ENCODE peak calls at places on chromosomes 12 and 14, in nine cellular contexts. N, F, B, Y, G, V, J, R and W are unnamed samples. For H3K36me3, the result is how much of the 10 kb centered on the place peaks cover.

GRCh38 chr12:111405856-111406473 is at the start of gene SH2B3:
- DNase-seq in G (no peak), Y (peak), F (no peak), R (no peak), V (peak), J (no peak), N (peak), B (no peak), W (peak)

GRCh38 chr12:52805000-52805399 is 8.9 kb downstream of the KRT4 start:
- DNase-seq in Y (no peak), V (no peak), G (no peak), B (no peak), J (no peak), N (no peak), R (no peak), F (no peak), W (no peak)

GRCh38 chr12:80053048-80053790 is 46.1 kb upstream of the OTOGL start:
- DNase-seq in F (no peak), G (peak), B (peak), J (peak), R (peak), V (no peak), Y (peak), N (no peak), W (no peak)

GRCh38 chr12:127984386-127985055 is 282.4 kb upstream of the TMEM132C start:
- DNase-seq in N (no peak), F (no peak), Y (peak), G (no peak), V (no peak), B (peak), R (no peak), J (no peak), W (no peak)

GRCh38 chr14:68508581-68508980 is 284.3 kb downstream of the ZFP36L1 start:
- DNase-seq in J (no peak), F (no peak), Y (no peak), V (no peak), R (no peak), B (no peak), G (no peak), N (no peak), W (no peak)

GRCh38 chr12:125166046-125166445 is 100.8 kb downstream of the AACS start:
- DNase-seq in B (no peak), N (no peak), J (no peak), G (no peak), V (no peak), Y (peak), R (no peak), F (no peak), W (no peak)

GRCh38 chr12:2390850-2391390 is 338.1 kb downstream of the CACNA1C start:
- DNase-seq in V (no peak), F (no peak), B (no peak), N (no peak), J (no peak), G (no peak), R (no peak), Y (no peak), W (no peak)

GRCh38 chr14:83463500-83464098 is 1929.9 kb upstream of the SEL1L start:
- DNase-seq in R (peak), V (peak), J (peak), B (peak), Y (peak), N (no peak), F (no peak), G (peak), W (no peak)

GRCh38 chr14:49550284-49551184 is 35.6 kb downstream of the RPS29 start:
- DNase-seq in J (peak), R (no peak), Y (peak), N (no peak), F (no peak), B (peak), G (no peak), V (peak), W (no peak)

GRCh38 chr12:107679346-107679745 is 6.3 kb upstream of the PWP1 start:
- DNase-seq in F (no peak), B (no peak), N (no peak), G (no peak), V (no peak), Y (no peak), J (no peak), R (no peak), W (no peak)

GRCh38 chr12:39723831-39724230 is 104.2 kb upstream of the ABCD2 start:
- DNase-seq in B (peak), G (peak), F (no peak), V (no peak), R (no peak), N (no peak), J (peak), Y (peak), W (no peak)

GRCh38 chr12:120468271-120468845 is 1.2 kb downstream of the SRSF9 start:
- DNase-seq in F (no peak), G (peak), J (peak), R (peak), V (no peak), N (no peak), B (peak), Y (peak), W (no peak)

GRCh38 chr14:99159341-99160340 is 112.4 kb downstream of the BCL11B start:
- DNase-seq in F (no peak), N (no peak), G (no peak), B (no peak), Y (no peak), J (no peak), V (no peak), R (no peak), W (no peak)

GRCh38 chr14:93970967-93971634 is 5.3 kb downstream of the ASB2 start:
- DNase-seq in Y (no peak), B (no peak), N (no peak), G (no peak), J (no peak), V (no peak), F (no peak), R (no peak), W (no peak)

GRCh38 chr14:35391388-35391710 is 13.2 kb downstream of the NFKBIA start:
- DNase-seq in N (no peak), B (no peak), F (no peak), R (no peak), Y (no peak), J (no peak), G (no peak), V (no peak), W (no peak)

GRCh38 chr14:68608235-68608962 is 184.5 kb downstream of the ZFP36L1 start:
- DNase-seq in R (peak), B (no peak), V (no peak), G (peak), J (no peak), F (no peak), N (no peak), Y (no peak), W (no peak)

DNA sequence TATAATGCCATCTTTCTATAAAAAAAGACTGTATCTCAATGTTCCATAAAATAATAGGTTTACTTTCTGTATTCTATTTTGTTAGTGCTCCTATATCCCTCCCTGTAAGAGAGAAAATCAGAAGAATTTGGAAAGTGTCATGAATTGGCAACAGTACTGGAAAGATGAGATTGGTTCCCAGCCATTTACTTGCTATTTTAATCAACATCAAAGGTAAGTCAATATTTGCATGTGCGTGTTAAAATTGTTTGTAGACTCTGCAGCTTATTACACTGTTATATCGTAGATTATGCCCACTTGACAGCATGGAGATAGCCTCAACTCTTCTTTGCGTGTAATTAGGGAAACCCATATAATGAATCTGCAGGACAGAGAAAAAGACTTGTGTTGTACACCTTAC is 34.0 kb downstream of the KCNMB4 start:
- DNase-seq in B (no peak), N (no peak), V (no peak), F (no peak), G (no peak), Y (no peak), R (no peak), J (no peak), W (no peak)
- H3K36me3 ChIP-seq in B (under half), N (under half), V (under half), F (under half), G (under half), Y (under half), R (under half), J (under half), W (under half)

GRCh38 chr12:49541140-49541861 is 2.5 kb downstream of the KCNH3 start:
- DNase-seq in F (no peak), N (no peak), B (no peak), V (no peak), J (no peak), G (no peak), R (no peak), Y (no peak), W (no peak)

GRCh38 chr12:49537709-49538601 is 875 bp upstream of the KCNH3 start:
- DNase-seq in N (peak), G (no peak), J (no peak), R (no peak), V (no peak), F (no peak), B (peak), Y (peak), W (no peak)

GRCh38 chr12:49538740-49539403 is at the start of gene KCNH3:
- DNase-seq in R (peak), N (peak), V (peak), G (peak), Y (peak), F (no peak), J (peak), B (peak), W (peak)

GRCh38 chr12:49540229-49541139 is 1.7 kb downstream of the KCNH3 start:
- DNase-seq in N (no peak), B (no peak), G (no peak), R (no peak), Y (peak), J (no peak), F (no peak), V (no peak), W (no peak)

GRCh38 chr12:49539406-49540228 is 787 bp downstream of the KCNH3 start:
- DNase-seq in Y (no peak), V (no peak), B (no peak), N (no peak), R (no peak), G (no peak), J (no peak), F (no peak), W (no peak)
- H3K4me3 ChIP-seq in Y (no peak), V (no peak), B (no peak), N (peak), R (no peak), G (no peak), J (no peak), F (no peak), W (peak)

GRCh38 chr12:113239811-113240331 is 18.6 kb downstream of the TPCN1 start:
- DNase-seq in Y (no peak), G (no peak), N (no peak), V (no peak), J (no peak), R (no peak), B (no peak), F (no peak), W (no peak)
- H3K36me3 ChIP-seq in Y (under half), G (under half), N (under half), V (under half), J (under half), R (under half), B (under half), F (under half), W (under half)

GRCh38 chr14:71556730-71557129 is 375.5 kb upstream of the RGS6 start:
- DNase-seq in J (no peak), B (no peak), Y (no peak), N (no peak), R (no peak), G (no peak), F (no peak), V (no peak), W (no peak)

GRCh38 chr14:71553779-71554178 is 378.4 kb upstream of the RGS6 start:
- DNase-seq in J (no peak), G (no peak), F (no peak), N (no peak), R (no peak), V (no peak), Y (no peak), B (no peak), W (no peak)

GRCh38 chr14:71554323-71554722 is 377.9 kb upstream of the RGS6 start:
- DNase-seq in F (peak), B (no peak), R (no peak), Y (no peak), J (no peak), V (no peak), N (no peak), G (no peak), W (no peak)

GRCh38 chr14:71555654-71556559 is 376.3 kb upstream of the RGS6 start:
- DNase-seq in V (peak), J (peak), B (no peak), F (peak), Y (no peak), G (no peak), R (no peak), N (peak), W (peak)

GRCh38 chr14:71554959-71555612 is 377.1 kb upstream of the RGS6 start:
- DNase-seq in G (no peak), F (peak), J (no peak), R (no peak), B (no peak), Y (no peak), N (no peak), V (no peak), W (no peak)
- H3K4me3 ChIP-seq in G (no peak), F (peak), J (no peak), R (no peak), B (no peak), Y (no peak), N (peak), V (no peak), W (peak)

GRCh38 chr12:49811136-49811535 is 17.1 kb downstream of the NCKAP5L start:
- DNase-seq in F (no peak), R (no peak), J (no peak), G (no peak), V (no peak), Y (no peak), N (no peak), B (no peak), W (no peak)
- H3K36me3 ChIP-seq in F (under half), R (under half), J (under half), G (under half), V (under half), Y (under half), N (under half), B (under half), W (under half)

GRCh38 chr14:104436047-104436531 is 143.5 kb upstream of the C14orf180 start:
- DNase-seq in Y (no peak), B (peak), R (peak), N (no peak), V (no peak), G (peak), J (peak), F (no peak), W (no peak)
- H3K4me3 ChIP-seq in Y (no peak), B (peak), R (no peak), N (no peak), V (no peak), G (peak), J (no peak), F (no peak), W (no peak)

GRCh38 chr12:57165741-57166140 is 18.3 kb upstream of the LRP1-AS start:
- DNase-seq in N (no peak), R (no peak), B (no peak), G (no peak), V (no peak), F (no peak), Y (peak), J (no peak), W (no peak)

GRCh38 chr12:57164966-57165365 is 17.5 kb upstream of the LRP1-AS start:
- DNase-seq in R (no peak), B (no peak), V (no peak), F (no peak), J (peak), N (no peak), Y (no peak), G (no peak), W (no peak)

GRCh38 chr12:57162541-57163125 is 15.2 kb upstream of the LRP1-AS start:
- DNase-seq in R (no peak), G (no peak), F (no peak), V (no peak), J (no peak), B (no peak), N (no peak), Y (no peak), W (no peak)

GRCh38 chr12:57166971-57167371 is 19.6 kb upstream of the LRP1-AS start:
- DNase-seq in V (peak), Y (peak), F (no peak), G (no peak), R (no peak), N (no peak), B (peak), J (no peak), W (no peak)

DNA sequence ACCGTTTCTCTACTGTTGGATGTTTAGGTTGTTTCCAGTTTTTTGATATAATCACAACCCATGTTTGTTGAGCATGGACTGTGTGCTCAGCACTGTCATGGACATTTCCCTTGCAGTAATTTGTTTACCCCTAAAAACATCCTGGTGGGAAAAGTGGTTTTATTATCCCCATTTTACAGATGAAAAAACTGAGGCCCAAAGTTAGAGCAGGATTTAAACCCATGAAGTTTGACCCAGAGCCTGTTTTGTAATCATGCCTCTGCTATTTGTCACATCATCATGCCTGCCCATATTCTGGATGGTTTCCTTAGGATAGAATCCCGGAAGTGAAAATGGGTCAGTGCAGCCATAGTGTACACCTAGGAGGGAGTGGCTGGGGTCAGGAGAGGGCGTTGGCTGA is 17.0 kb upstream of the LRP1-AS start:
- DNase-seq in G (no peak), N (no peak), F (no peak), R (no peak), V (no peak), B (no peak), J (no peak), Y (no peak), W (no peak)
- H3K36me3 ChIP-seq in G (half or more), N (under half), F (under half), R (under half), V (under half), B (half or more), J (under half), Y (under half), W (under half)